ENCODE peak calls at places on chromosomes 3 and 15, in nine cellular contexts. W is T-cell; S is endothelial cell; Y is heart left ventricle; M is iPS-NIHi11; J is globus pallidus; E is activated CD8-positive, alpha-beta memory T cell treated with anti-CD3 and anti-CD28 coated beads for 24 hours; V is activated gamma-delta T cell treated with Interleukin-2 at 50 U/mL for 16 hours; K is CD8-positive, alpha-beta memory T cell. A is an unnamed sample.

GRCh38 chr3:195828762-195829161 is 17.0 kb upstream of the MUC4 start:
- DNase-seq in W (no peak), S (no peak), Y (no peak), M (no peak), J (no peak), E (no peak), V (no peak), K (no peak), A (no peak)

GRCh38 chr3:32322311-32322710 is 69.3 kb upstream of the CMTM7 start:
- DNase-seq in W (no peak), S (no peak), Y (no peak), M (no peak), J (no peak), E (no peak), V (no peak), K (no peak), A (no peak)

GRCh38 chr3:128878011-128878457 is 1.4 kb upstream of the ACAD9 start:
- DNase-seq in W (no peak), S (no peak), Y (no peak), M (no peak), J (no peak), E (no peak), V (no peak), K (no peak), A (no peak)

GRCh38 chr3:136149569-136150136 is 46.5 kb downstream of the MSL2 start:
- DNase-seq in W (no peak), S (no peak), Y (no peak), M (no peak), J (no peak), E (no peak), V (no peak), K (no peak), A (no peak)

GRCh38 chr15:62769604-62770003 is 272.9 kb upstream of the TPM1 start:
- DNase-seq in W (no peak), S (no peak), Y (no peak), M (no peak), J (no peak), E (no peak), V (no peak), K (no peak), A (no peak)

GRCh38 chr15:31374489-31374888 is 47.9 kb downstream of the KLF13 start:
- DNase-seq in W (no peak), S (no peak), Y (no peak), M (no peak), J (no peak), E (no peak), V (no peak), K (no peak), A (no peak)

GRCh38 chr3:179750720-179751328 is 98.0 kb downstream of the USP13 start:
- DNase-seq in W (no peak), S (peak; percentile 26), Y (no peak), M (peak; percentile 23), J (peak; percentile 21), E (no peak), V (no peak), K (no peak), A (no peak)

GRCh38 chr3:126982125-126982521 is 792 bp upstream of the PLXNA1 start:
- DNase-seq in W (peak; percentile 61), S (no peak), Y (no peak), M (no peak), J (no peak), E (no peak), V (peak; percentile 48), K (peak; percentile 63), A (no peak)

GRCh38 chr3:45574067-45574494 is 20.5 kb upstream of the LIMD1 start:
- DNase-seq in W (no peak), S (no peak), Y (no peak), M (no peak), J (no peak), E (no peak), V (no peak), K (no peak), A (no peak)

A was measured in retina.